ENCODE peak calls at places on chromosomes 7 and 10, in six cellular contexts. M is T follicular helper cell, V is HS-5, H is posterior vena cava, D is MCF 10A, S is smooth muscle cell of the brain vasculature. X is an unnamed sample.

GRCh38 chr7:150428671-150429451 is 21.6 kb upstream of the GIMAP8 start:
- DNase-seq in M (no peak), V (peak), S (peak), H (peak), D (peak), X (no peak)

GRCh38 chr10:13593560-13593959 is 6.8 kb downstream of the PRPF18 start:
- DNase-seq in H (no peak), D (no peak), V (no peak), M (no peak), S (no peak), X (no peak)

GRCh38 chr7:151415375-151416112 is 5.7 kb upstream of the WDR86 start:
- DNase-seq in H (no peak), M (no peak), D (peak), V (peak), S (no peak), X (no peak)

GRCh38 chr10:8520382-8520781 is 465.9 kb downstream of the GATA3 start:
- DNase-seq in M (no peak), H (no peak), D (no peak), V (no peak), S (no peak), X (no peak)

GRCh38 chr10:13769926-13770325 is 183.2 kb downstream of the PRPF18 start:
- DNase-seq in S (no peak), H (no peak), V (no peak), D (peak), M (no peak), X (no peak)

GRCh38 chr10:73577788-73578187 is 13.4 kb downstream of the USP54 start:
- DNase-seq in H (peak), S (no peak), M (no peak), D (peak), V (no peak), X (no peak)

GRCh38 chr7:41886906-41887311 is 184.0 kb upstream of the INHBA start:
- DNase-seq in H (peak), M (no peak), D (peak), V (peak), S (peak), X (no peak)

GRCh38 chr7:75950111-75950681 is 35.2 kb downstream of the POR start:
- DNase-seq in S (no peak), V (no peak), M (no peak), H (no peak), D (no peak), X (no peak)

GRCh38 chr10:98596404-98596803 is 149.7 kb upstream of the HPS1 start:
- DNase-seq in V (no peak), M (no peak), D (no peak), H (no peak), S (no peak), X (no peak)

GRCh38 chr7:21916176-21916575 is 29.5 kb downstream of the CDCA7L start:
- DNase-seq in M (no peak), S (no peak), V (no peak), H (no peak), D (no peak), X (no peak)

GRCh38 chr7:139737221-139738100 is 40.3 kb downstream of the HIPK2 start:
- DNase-seq in M (no peak), V (no peak), D (no peak), H (no peak), S (no peak), X (no peak)

GRCh38 chr7:17557305-17557704 is 258.9 kb downstream of the AHR start:
- DNase-seq in H (no peak), M (no peak), V (no peak), D (no peak), S (no peak), X (no peak)

GRCh38 chr7:13933106-13933505 is 56.4 kb downstream of the ETV1 start:
- DNase-seq in M (no peak), D (no peak), H (no peak), S (no peak), V (no peak), X (no peak)

X was measured in effector CD4-positive, alpha-beta T cell.